ENCODE peak calls at places on chromosome 11, in six cellular contexts. One of them, this sample, is unnamed.

GRCh38 chr11:62139526-62140301 is 15.9 kb downstream of the INCENP start:
- DNase-seq in bronchial epithelial cell: no peak
- DNase-seq in fibroblast of mammary gland: no peak
- DNase-seq in neuronal stem cell: no peak
- DNase-seq in skeletal muscle cell: no peak
- DNase-seq in upper lobe of right lung: no peak
- DNase-seq in this sample: peak

GRCh38 chr11:112318193-112318592 is 57.5 kb upstream of the PLET1 start:
- DNase-seq in fibroblast of mammary gland: peak
- DNase-seq in bronchial epithelial cell: peak
- DNase-seq in upper lobe of right lung: no peak
- DNase-seq in neuronal stem cell: no peak
- DNase-seq in skeletal muscle cell: peak
- DNase-seq in this sample: peak

GRCh38 chr11:45603930-45604682 is 61.3 kb downstream of the CHST1 start:
- DNase-seq in fibroblast of mammary gland: no peak
- DNase-seq in skeletal muscle cell: no peak
- DNase-seq in bronchial epithelial cell: no peak
- DNase-seq in upper lobe of right lung: no peak
- DNase-seq in neuronal stem cell: peak
- DNase-seq in this sample: no peak

GRCh38 chr11:75762885-75763284 is 5.7 kb upstream of the DGAT2 start:
- DNase-seq in fibroblast of mammary gland: peak
- DNase-seq in bronchial epithelial cell: peak
- DNase-seq in skeletal muscle cell: peak
- DNase-seq in neuronal stem cell: no peak
- DNase-seq in upper lobe of right lung: no peak
- DNase-seq in this sample: peak

GRCh38 chr11:117999354-117999993 is 13.3 kb downstream of the IL10RA start:
- DNase-seq in fibroblast of mammary gland: no peak
- DNase-seq in neuronal stem cell: no peak
- DNase-seq in skeletal muscle cell: no peak
- DNase-seq in bronchial epithelial cell: no peak
- DNase-seq in upper lobe of right lung: no peak
- DNase-seq in this sample: no peak

GRCh38 chr11:68051191-68052136 is 12.6 kb downstream of the TCIRG1 start:
- DNase-seq in neuronal stem cell: no peak
- DNase-seq in bronchial epithelial cell: no peak
- DNase-seq in fibroblast of mammary gland: no peak
- DNase-seq in skeletal muscle cell: no peak
- DNase-seq in upper lobe of right lung: peak
- DNase-seq in this sample: peak

GRCh38 chr11:95089620-95090542 is at the start of gene ENDOD1:
- DNase-seq in fibroblast of mammary gland: peak
- DNase-seq in bronchial epithelial cell: peak
- DNase-seq in upper lobe of right lung: peak
- DNase-seq in skeletal muscle cell: peak
- DNase-seq in neuronal stem cell: peak
- DNase-seq in this sample: peak

GRCh38 chr11:1505480-1505879 is 18.9 kb upstream of the MOB2 start:
- DNase-seq in skeletal muscle cell: no peak
- DNase-seq in neuronal stem cell: no peak
- DNase-seq in upper lobe of right lung: no peak
- DNase-seq in bronchial epithelial cell: no peak
- DNase-seq in fibroblast of mammary gland: no peak
- DNase-seq in this sample: peak

GRCh38 chr11:99555506-99555905 is 534.8 kb downstream of the CNTN5 start:
- DNase-seq in bronchial epithelial cell: no peak
- DNase-seq in fibroblast of mammary gland: no peak
- DNase-seq in skeletal muscle cell: no peak
- DNase-seq in upper lobe of right lung: no peak
- DNase-seq in neuronal stem cell: no peak
- DNase-seq in this sample: no peak

GRCh38 chr11:24457985-24458384 is 38.9 kb upstream of the LUZP2 start:
- DNase-seq in upper lobe of right lung: no peak
- DNase-seq in neuronal stem cell: no peak
- DNase-seq in skeletal muscle cell: no peak
- DNase-seq in fibroblast of mammary gland: no peak
- DNase-seq in bronchial epithelial cell: no peak
- DNase-seq in this sample: no peak

DNA sequence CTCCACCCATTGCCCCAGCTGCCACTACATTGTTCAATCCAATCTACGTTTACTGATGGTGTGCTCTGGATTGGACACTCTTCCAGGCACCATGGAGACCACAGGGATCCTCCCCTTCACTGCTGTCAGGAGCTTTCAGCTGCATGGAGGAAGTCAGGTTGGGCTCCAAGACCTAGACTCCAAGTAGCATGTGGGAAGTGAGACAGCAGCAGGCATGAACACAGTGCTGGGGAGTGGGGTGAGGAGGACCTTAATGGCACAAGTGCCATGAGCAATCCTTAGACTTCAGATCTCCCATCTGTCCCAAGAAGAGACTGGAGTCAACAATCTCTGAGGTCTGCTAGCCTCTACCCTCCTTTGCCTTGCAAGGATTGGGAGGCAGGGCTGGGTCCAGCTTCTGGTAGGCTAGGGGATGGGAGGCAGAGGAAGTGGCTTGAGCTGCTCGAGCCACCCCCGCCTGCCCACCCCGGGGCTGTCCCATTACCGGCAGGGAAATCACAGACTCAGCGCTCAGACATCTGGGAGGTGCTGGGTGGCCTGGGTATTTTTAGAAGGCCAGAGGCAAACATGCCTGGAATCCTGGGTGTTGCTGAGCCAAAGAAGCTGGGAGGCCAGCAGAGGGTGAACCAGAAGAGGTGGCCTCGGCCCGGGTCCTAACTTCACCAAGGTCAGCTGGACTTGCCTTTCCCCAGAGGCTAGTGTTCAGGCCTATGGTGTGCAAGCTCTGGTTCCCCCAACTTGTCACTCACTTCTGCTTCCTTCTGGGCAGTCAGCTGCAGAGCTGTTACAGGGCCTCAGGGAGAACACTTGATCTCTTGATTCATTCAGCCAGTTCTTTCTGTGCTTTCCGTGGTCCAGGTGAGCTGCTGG is 15.3 kb upstream of the FCHSD2 start:
- DNase-seq in upper lobe of right lung: peak
- DNase-seq in neuronal stem cell: no peak
- DNase-seq in bronchial epithelial cell: no peak
- DNase-seq in skeletal muscle cell: no peak
- DNase-seq in fibroblast of mammary gland: peak
- DNase-seq in this sample: peak
- H3K4me3 ChIP-seq in upper lobe of right lung: no peak
- H3K4me3 ChIP-seq in neuronal stem cell: no peak
- H3K4me3 ChIP-seq in bronchial epithelial cell: no peak
- H3K4me3 ChIP-seq in skeletal muscle cell: no peak
- H3K4me3 ChIP-seq in fibroblast of mammary gland: no peak
- H3K4me3 ChIP-seq in this sample: peak

DNA sequence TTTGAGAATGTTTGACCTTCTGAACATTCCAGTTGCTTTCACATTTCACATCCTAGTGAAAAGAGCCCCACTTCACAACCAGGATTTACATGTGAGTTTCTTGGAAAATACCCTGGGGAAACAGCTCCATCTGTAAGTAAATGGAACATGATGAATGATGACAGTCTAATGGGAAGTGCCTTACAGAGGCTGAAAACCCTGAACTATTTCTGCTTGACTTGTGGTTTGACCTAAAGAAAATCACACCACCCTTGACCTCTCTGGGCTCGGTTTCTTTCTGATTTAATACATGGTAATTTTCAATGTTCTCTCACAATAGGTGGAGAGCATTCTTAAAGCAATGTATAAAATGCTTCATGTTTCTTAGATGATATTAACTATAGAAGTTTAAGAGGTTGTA is 499.4 kb upstream of the API5 start:
- DNase-seq in upper lobe of right lung: no peak
- DNase-seq in bronchial epithelial cell: no peak
- DNase-seq in neuronal stem cell: no peak
- DNase-seq in fibroblast of mammary gland: no peak
- DNase-seq in skeletal muscle cell: no peak
- DNase-seq in this sample: no peak
- H3K4me3 ChIP-seq in upper lobe of right lung: no peak
- H3K4me3 ChIP-seq in bronchial epithelial cell: no peak
- H3K4me3 ChIP-seq in neuronal stem cell: no peak
- H3K4me3 ChIP-seq in fibroblast of mammary gland: no peak
- H3K4me3 ChIP-seq in skeletal muscle cell: no peak
- H3K4me3 ChIP-seq in this sample: no peak

GRCh38 chr11:96101146-96101545 is 177.2 kb upstream of the MTMR2 start:
- DNase-seq in neuronal stem cell: no peak
- DNase-seq in bronchial epithelial cell: no peak
- DNase-seq in upper lobe of right lung: no peak
- DNase-seq in skeletal muscle cell: no peak
- DNase-seq in fibroblast of mammary gland: no peak
- DNase-seq in this sample: no peak
- H3K4me3 ChIP-seq in neuronal stem cell: no peak
- H3K4me3 ChIP-seq in bronchial epithelial cell: no peak
- H3K4me3 ChIP-seq in upper lobe of right lung: no peak
- H3K4me3 ChIP-seq in skeletal muscle cell: no peak
- H3K4me3 ChIP-seq in fibroblast of mammary gland: no peak
- H3K4me3 ChIP-seq in this sample: no peak

DNA sequence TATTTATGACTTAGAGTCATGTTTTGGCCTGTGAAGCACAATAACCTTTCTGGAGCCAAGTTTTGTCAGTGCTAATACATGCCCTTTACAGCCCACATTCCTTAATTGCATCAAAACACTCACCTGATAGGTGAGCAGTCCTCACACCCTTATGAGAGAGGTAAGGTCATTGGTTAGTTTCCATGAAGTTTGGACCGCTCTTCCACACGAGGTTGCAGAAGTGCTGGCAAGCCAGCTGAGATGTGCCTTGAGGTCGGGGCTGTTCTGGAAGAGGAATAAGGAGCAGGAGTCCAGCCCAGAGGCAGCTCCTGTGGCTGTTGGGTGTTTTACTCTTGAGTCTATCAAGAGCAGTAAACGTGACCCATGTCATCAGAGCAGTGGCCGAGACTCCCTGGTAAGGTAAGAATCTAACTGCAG is 76.3 kb downstream of the CYB5R2 start:
- DNase-seq in neuronal stem cell: no peak
- DNase-seq in upper lobe of right lung: no peak
- DNase-seq in skeletal muscle cell: no peak
- DNase-seq in bronchial epithelial cell: peak
- DNase-seq in fibroblast of mammary gland: no peak
- DNase-seq in this sample: no peak
- H3K4me3 ChIP-seq in neuronal stem cell: no peak
- H3K4me3 ChIP-seq in upper lobe of right lung: no peak
- H3K4me3 ChIP-seq in skeletal muscle cell: no peak
- H3K4me3 ChIP-seq in bronchial epithelial cell: no peak
- H3K4me3 ChIP-seq in fibroblast of mammary gland: no peak
- H3K4me3 ChIP-seq in this sample: no peak

DNA sequence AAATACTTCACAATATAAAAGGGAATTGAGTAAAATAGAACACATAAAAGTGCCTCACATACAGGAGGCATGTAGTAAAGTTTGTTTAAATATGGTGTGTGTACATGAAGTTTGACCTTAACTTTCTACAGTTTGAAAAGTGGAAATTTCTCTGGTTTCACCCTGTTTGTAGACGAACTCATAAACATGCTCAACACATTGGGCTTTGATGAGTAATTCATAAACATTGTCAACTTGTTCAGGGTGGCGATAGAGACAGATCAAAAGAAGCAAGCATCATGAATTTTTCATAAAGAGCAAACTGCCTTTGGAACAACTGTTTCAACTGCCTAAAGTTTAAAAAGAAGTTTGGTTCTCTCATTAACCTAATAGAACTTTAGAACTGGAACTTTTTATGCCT is 9.1 kb downstream of the SLN start:
- DNase-seq in neuronal stem cell: no peak
- DNase-seq in skeletal muscle cell: no peak
- DNase-seq in upper lobe of right lung: no peak
- DNase-seq in bronchial epithelial cell: peak
- DNase-seq in fibroblast of mammary gland: no peak
- DNase-seq in this sample: no peak
- H3K4me3 ChIP-seq in neuronal stem cell: no peak
- H3K4me3 ChIP-seq in skeletal muscle cell: no peak
- H3K4me3 ChIP-seq in upper lobe of right lung: no peak
- H3K4me3 ChIP-seq in bronchial epithelial cell: no peak
- H3K4me3 ChIP-seq in fibroblast of mammary gland: no peak
- H3K4me3 ChIP-seq in this sample: no peak